ENCODE peak calls at places on chromosomes 7 and 10, in nine cellular contexts. V is IMR-90; G is fibroblast of lung; N is CD8-positive, alpha-beta memory T cell; Q is transverse colon; P is aorta; Z is K562; J is AG04450; Y is small intestine. U is an unnamed sample.

GRCh38 chr10:125037145-125037544 is 95.2 kb downstream of the ZRANB1 start:
- DNase-seq in V (peak; percentile 80), G (peak; percentile 79), N (no peak), Q (peak; percentile 46), P (peak; percentile 84), Z (no peak), J (no peak), Y (peak; percentile 72), U (peak; percentile 72)

GRCh38 chr10:986881-987634 is 1.2 kb upstream of the GTPBP4 start:
- DNase-seq in V (peak; percentile 86), G (peak; percentile 29), N (no peak), Q (no peak), P (peak; percentile 55), Z (no peak), J (peak; percentile 55), Y (no peak), U (no peak)

GRCh38 chr7:12719141-12719919 is 31.9 kb downstream of the ARL4A start:
- DNase-seq in V (peak; percentile 86), G (peak; percentile 89), N (no peak), Q (no peak), P (no peak), Z (peak; percentile 35), J (no peak), Y (no peak), U (no peak)

GRCh38 chr7:104397442-104397841 is 69.0 kb downstream of the LHFPL3 start:
- DNase-seq in V (no peak), G (no peak), N (no peak), Q (no peak), P (no peak), Z (no peak), J (no peak), Y (no peak), U (no peak)

GRCh38 chr7:151157645-151158329 is 9.7 kb downstream of the GBX1 start:
- DNase-seq in V (peak; percentile 26), G (no peak), N (no peak), Q (peak; percentile 4), P (no peak), Z (no peak), J (no peak), Y (peak; percentile 12), U (no peak)

GRCh38 chr10:97633921-97634320 is 621 bp upstream of the MORN4 start:
- DNase-seq in V (no peak), G (no peak), N (peak; percentile 1), Q (peak; percentile 10), P (no peak), Z (no peak), J (no peak), Y (peak; percentile 16), U (no peak)

GRCh38 chr10:127797339-127797738 is 60.4 kb downstream of the FOXI2 start:
- DNase-seq in V (peak; percentile 20), G (peak; percentile 4), N (no peak), Q (no peak), P (no peak), Z (no peak), J (no peak), Y (peak; percentile 5), U (no peak)

GRCh38 chr7:64045301-64046040 is at the start of gene ZNF727:
- DNase-seq in V (no peak), G (no peak), N (no peak), Q (peak; percentile 12), P (peak; percentile 87), Z (peak; percentile 11), J (no peak), Y (peak; percentile 2), U (peak; percentile 76)

GRCh38 chr10:133257489-133258065 is 19.1 kb downstream of the ADAM8 start:
- DNase-seq in V (no peak), G (peak; percentile 46), N (peak; percentile 28), Q (peak; percentile 84), P (peak; percentile 86), Z (peak; percentile 60), J (no peak), Y (peak; percentile 80), U (peak; percentile 91)

GRCh38 chr10:4704034-4704545 is 121.9 kb upstream of the AKR1E2 start:
- DNase-seq in V (peak; percentile 93), G (peak; percentile 89), N (no peak), Q (peak; percentile 17), P (no peak), Z (no peak), J (no peak), Y (peak; percentile 78), U (no peak)
- H3K27ac ChIP-seq in V (no peak overlapping the region), G (peak overlapping the region; percentile 0), N (no peak overlapping the region), Q (peak overlapping the region; percentile 28), P (no peak overlapping the region), Z (no peak overlapping the region), J (no peak overlapping the region), Y (no peak overlapping the region), U (no peak overlapping the region)

DNA sequence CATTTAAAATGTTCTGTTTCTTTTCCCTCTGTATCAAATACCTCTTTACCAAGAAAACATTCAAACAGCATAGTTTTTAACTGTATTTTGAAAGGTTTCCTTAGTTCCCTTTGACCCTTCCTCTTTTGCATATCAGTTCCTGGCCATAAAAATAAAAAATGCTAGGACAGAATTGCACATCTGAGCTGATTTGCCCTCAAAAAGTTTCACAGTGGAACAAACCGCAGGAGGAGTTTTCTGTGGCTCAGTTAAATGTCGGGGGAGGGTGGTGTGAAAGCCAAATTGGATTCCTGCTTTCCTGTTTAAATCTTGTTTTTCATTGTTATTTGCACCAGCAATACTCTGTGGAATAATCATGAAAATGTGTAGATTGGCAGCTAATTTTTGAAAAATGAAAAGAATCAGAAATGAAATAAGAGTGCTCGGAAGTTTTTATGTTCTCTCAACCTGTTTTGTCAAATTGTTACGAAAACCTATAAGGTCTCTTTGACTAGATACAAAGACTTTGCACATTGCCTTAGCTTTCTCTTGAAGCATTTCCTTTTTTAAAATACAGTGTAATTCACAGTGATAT is 8.2 kb downstream of the IKZF1 start:
- DNase-seq in V (no peak), G (no peak), N (no peak), Q (no peak), P (no peak), Z (no peak), J (no peak), Y (no peak), U (no peak)
- H3K27ac ChIP-seq in V (no peak overlapping the region), G (no peak overlapping the region), N (peak overlapping the region; percentile 86), Q (peak overlapping the region; percentile 79), P (no peak overlapping the region), Z (peak overlapping the region; percentile 48), J (no peak overlapping the region), Y (peak overlapping the region; percentile 65), U (no peak overlapping the region)

GRCh38 chr10:4658777-4659176 is 167.2 kb upstream of the AKR1E2 start:
- DNase-seq in V (no peak), G (no peak), N (no peak), Q (no peak), P (no peak), Z (no peak), J (no peak), Y (no peak), U (no peak)

GRCh38 chr10:4656576-4657194 is 169.3 kb upstream of the AKR1E2 start:
- DNase-seq in V (peak; percentile 67), G (peak; percentile 83), N (peak; percentile 45), Q (peak; percentile 72), P (no peak), Z (peak; percentile 43), J (no peak), Y (peak; percentile 70), U (no peak)

GRCh38 chr10:4661572-4662255 is 164.3 kb upstream of the AKR1E2 start:
- DNase-seq in V (no peak), G (peak; percentile 33), N (no peak), Q (peak; percentile 29), P (no peak), Z (no peak), J (no peak), Y (peak; percentile 72), U (no peak)

GRCh38 chr10:4663162-4663992 is 162.6 kb upstream of the AKR1E2 start:
- DNase-seq in V (peak; percentile 99), G (peak; percentile 99), N (no peak), Q (peak; percentile 77), P (no peak), Z (peak; percentile 22), J (peak; percentile 96), Y (peak; percentile 97), U (peak; percentile 52)

GRCh38 chr10:4662576-4663161 is 163.3 kb upstream of the AKR1E2 start:
- DNase-seq in V (no peak), G (no peak), N (no peak), Q (no peak), P (no peak), Z (no peak), J (no peak), Y (no peak), U (no peak)
- H3K27ac ChIP-seq in V (peak overlapping the region; percentile 98), G (peak overlapping the region; percentile 98), N (no peak overlapping the region), Q (peak overlapping the region; percentile 90), P (peak overlapping the region; percentile 98), Z (peak overlapping the region; percentile 38), J (peak overlapping the region; percentile 93), Y (peak overlapping the region; percentile 83), U (peak overlapping the region; percentile 72)

GRCh38 chr7:74461970-74462706 is 8.4 kb downstream of the GTF2IRD1 start:
- DNase-seq in V (no peak), G (no peak), N (no peak), Q (no peak), P (no peak), Z (no peak), J (no peak), Y (no peak), U (no peak)

GRCh38 chr7:74467876-74468275 is 14.2 kb downstream of the GTF2IRD1 start:
- DNase-seq in V (no peak), G (no peak), N (no peak), Q (no peak), P (no peak), Z (no peak), J (no peak), Y (no peak), U (no peak)

GRCh38 chr7:74466196-74466813 is 12.6 kb downstream of the GTF2IRD1 start:
- DNase-seq in V (no peak), G (no peak), N (no peak), Q (peak; percentile 16), P (no peak), Z (no peak), J (no peak), Y (no peak), U (no peak)

GRCh38 chr7:74462707-74463100 is 9.0 kb downstream of the GTF2IRD1 start:
- DNase-seq in V (no peak), G (no peak), N (no peak), Q (no peak), P (no peak), Z (peak; percentile 11), J (no peak), Y (no peak), U (no peak)

DNA sequence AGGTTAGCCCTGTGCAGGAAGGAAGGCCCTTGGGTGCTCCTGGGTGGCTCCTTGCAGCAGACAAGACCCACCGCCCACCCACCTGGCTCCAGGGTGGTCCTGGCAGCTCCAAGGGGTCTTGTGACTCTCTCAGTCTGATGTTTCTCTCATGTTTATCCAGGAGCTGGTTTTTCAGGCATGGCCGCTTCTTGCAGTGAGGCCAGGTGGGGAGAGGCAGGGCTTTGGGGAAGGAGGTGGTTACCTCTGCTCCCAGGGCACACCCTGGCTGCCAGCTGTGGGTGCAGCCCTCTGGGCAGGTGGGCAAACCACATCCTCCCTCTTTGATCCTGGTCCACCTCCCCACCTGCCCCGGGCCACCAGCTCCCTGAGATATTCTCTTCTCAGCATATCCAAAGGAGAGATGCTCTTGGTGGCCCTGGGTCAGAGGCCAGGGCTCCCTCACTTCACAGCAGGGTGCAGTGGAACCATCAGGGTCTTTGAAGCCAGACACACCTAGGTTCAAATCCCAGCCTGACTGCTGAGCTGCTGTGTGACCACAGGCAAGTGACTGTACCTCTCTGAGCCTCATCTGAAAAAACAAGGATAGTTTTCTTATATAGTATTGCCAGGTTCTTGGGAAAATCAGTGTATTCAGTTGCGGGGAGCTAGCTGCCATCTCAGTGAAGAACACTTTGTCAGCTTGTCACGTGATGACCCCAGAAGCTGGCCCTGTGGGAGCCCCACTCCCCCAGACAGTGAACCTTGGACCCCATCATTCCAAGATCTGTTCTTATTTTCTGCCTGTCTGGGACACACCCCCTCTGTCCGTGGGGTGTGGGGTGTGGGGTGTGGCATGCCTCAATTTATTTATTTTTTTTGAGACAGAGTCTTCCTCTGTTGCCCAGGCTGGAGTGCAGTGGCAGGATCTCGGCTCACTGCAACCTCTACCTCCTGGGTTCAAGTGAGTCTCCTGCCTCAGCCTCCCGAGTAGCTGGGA is 11.5 kb downstream of the GTF2IRD1 start:
- DNase-seq in V (no peak), G (no peak), N (no peak), Q (peak; percentile 72), P (no peak), Z (no peak), J (no peak), Y (peak; percentile 45), U (no peak)
- H3K27ac ChIP-seq in V (no peak overlapping the region), G (no peak overlapping the region), N (no peak overlapping the region), Q (peak overlapping the region; percentile 46), P (no peak overlapping the region), Z (no peak overlapping the region), J (no peak overlapping the region), Y (no peak overlapping the region), U (no peak overlapping the region)